ENCODE peak calls at places on chromosome 3, in four cellular contexts. O is hepatocyte, Z is left ventricle myocardium inferior, H is Caco-2. C is an unnamed sample. For H3K9me3, the result is how much of the 10 kb centered on the place peaks cover.

GRCh38 chr3:195071011-195071728 is 199.8 kb downstream of the XXYLT1 start:
- DNase-seq in O (no peak), Z (no peak), H (no peak), C (no peak)

GRCh38 chr3:70775257-70775656 is 462.8 kb upstream of the MDFIC2 start:
- DNase-seq in O (no peak), Z (no peak), H (no peak), C (no peak)

GRCh38 chr3:104805042-104805441 is 561.7 kb upstream of the ALCAM start:
- DNase-seq in O (no peak), Z (no peak), H (no peak), C (no peak)

GRCh38 chr3:66253790-66254620 is 33.2 kb downstream of the SLC25A26 start:
- DNase-seq in O (peak), Z (no peak), H (peak), C (peak)

GRCh38 chr3:43582876-43583275 is 38.9 kb downstream of the ANO10 start:
- DNase-seq in O (no peak), Z (no peak), H (no peak), C (no peak)

GRCh38 chr3:15974647-15975046 is 176.9 kb upstream of the ANKRD28 start:
- DNase-seq in O (no peak), Z (no peak), H (peak), C (no peak)

GRCh38 chr3:124248471-124249028 is 256.6 kb upstream of the ROPN1 start:
- DNase-seq in O (peak), Z (peak), H (no peak), C (peak)

GRCh38 chr3:69182588-69183299 is 60.3 kb upstream of the LMOD3 start:
- DNase-seq in O (no peak), Z (no peak), H (no peak), C (peak)

GRCh38 chr3:148943531-148944200 is 47.7 kb upstream of the GYG1 start:
- DNase-seq in O (peak), Z (no peak), H (peak), C (peak)

GRCh38 chr3:43758826-43759225 is 68.1 kb downstream of the ABHD5 start:
- DNase-seq in O (no peak), Z (no peak), H (no peak), C (no peak)

GRCh38 chr3:50245251-50245745 is 9.3 kb downstream of the GNAI2 start:
- DNase-seq in O (no peak), Z (no peak), H (no peak), C (no peak)

GRCh38 chr3:50242371-50242770 is 6.4 kb downstream of the GNAI2 start:
- DNase-seq in O (no peak), Z (no peak), H (no peak), C (no peak)

GRCh38 chr3:50242778-50243551 is 7.0 kb downstream of the GNAI2 start:
- DNase-seq in O (no peak), Z (peak), H (no peak), C (no peak)

GRCh38 chr3:50241163-50241562 is 5.2 kb downstream of the GNAI2 start:
- DNase-seq in O (peak), Z (no peak), H (no peak), C (no peak)

GRCh38 chr3:50243552-50243895 is 7.5 kb downstream of the GNAI2 start:
- DNase-seq in O (no peak), Z (no peak), H (no peak), C (no peak)
- H3K4me3 ChIP-seq in O (no peak), Z (peak), H (no peak), C (no peak)

GRCh38 chr3:138549578-138549977 is 44.5 kb downstream of the CEP70 start:
- DNase-seq in O (no peak), Z (no peak), H (no peak), C (no peak)
- H3K9me3 ChIP-seq in O (under half), Z (under half), H (under half), C (under half)

GRCh38 chr3:34837848-34838741 is 801.2 kb upstream of the ARPP21 start:
- DNase-seq in O (peak), Z (no peak), H (no peak), C (no peak)

GRCh38 chr3:34828847-34829246 is 810.5 kb upstream of the ARPP21 start:
- DNase-seq in O (no peak), Z (no peak), H (no peak), C (no peak)

DNA sequence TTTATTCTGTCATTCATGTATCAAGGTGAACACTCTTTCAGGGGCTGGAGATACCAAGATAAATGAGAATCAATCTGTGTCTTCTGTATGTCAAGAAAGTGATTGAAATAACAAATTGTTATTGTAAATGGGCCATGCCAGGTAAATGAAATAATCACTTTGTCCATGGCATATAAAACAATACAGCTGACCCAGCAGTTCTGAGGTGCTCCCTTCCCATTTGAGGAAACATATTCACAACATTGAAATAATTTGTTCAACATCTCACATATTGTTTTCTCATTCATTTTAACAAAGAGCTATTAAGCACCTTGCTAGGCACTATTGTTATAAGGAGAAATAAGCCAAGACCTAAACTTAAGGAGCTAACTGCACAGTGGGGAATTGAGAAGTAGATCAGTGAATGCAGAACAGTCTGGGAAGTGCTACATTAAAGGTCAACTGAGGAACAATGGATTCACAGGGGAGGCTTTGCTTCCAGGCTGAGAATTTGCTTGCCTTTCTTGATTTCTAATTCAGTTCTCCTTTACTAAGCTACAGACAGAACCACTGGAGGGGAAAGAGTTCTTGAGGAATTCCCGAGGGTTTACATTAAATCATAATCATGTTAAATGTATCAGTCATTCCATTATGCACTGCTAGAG is 806.3 kb upstream of the ARPP21 start:
- DNase-seq in O (no peak), Z (no peak), H (no peak), C (no peak)
- H3K4me3 ChIP-seq in O (no peak), Z (no peak), H (no peak), C (no peak)

DNA sequence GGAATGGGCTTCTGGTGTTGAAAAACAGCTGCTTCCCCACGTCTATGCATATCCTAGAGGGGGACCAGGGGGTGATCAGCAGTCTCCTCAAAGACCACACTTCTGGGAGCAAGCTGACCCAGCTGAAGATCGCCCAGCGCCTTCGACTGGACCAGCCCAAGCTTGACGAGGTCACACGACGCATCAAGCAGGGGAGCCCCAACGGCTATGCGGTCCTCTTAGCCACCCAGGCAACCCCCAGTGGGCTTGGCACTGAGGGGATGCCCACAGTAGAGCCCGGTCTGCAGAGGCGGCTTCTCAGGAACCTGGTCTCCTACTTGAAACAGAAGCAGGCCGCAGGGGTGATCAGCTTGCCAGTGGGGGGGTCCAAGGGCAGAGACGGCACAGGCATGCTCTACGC is 2.5 kb downstream of the RBM15B start:
- DNase-seq in O (no peak), Z (no peak), H (no peak), C (no peak)
- H3K9me3 ChIP-seq in O (under half), Z (under half), H (under half), C (under half)

GRCh38 chr3:44883213-44883955 is 9.0 kb downstream of the TGM4 start:
- DNase-seq in O (no peak), Z (no peak), H (no peak), C (no peak)
- H3K4me3 ChIP-seq in O (no peak), Z (no peak), H (no peak), C (no peak)

GRCh38 chr3:8485943-8486342 is 15.7 kb upstream of the LMCD1 start:
- DNase-seq in O (no peak), Z (no peak), H (no peak), C (no peak)
- H3K9me3 ChIP-seq in O (under half), Z (under half), H (under half), C (under half)

GRCh38 chr3:120908803-120909601 is 997 bp downstream of the STXBP5L start:
- DNase-seq in O (no peak), Z (no peak), H (no peak), C (no peak)

GRCh38 chr3:120908030-120908802 is at the start of gene STXBP5L:
- DNase-seq in O (peak), Z (peak), H (peak), C (peak)

GRCh38 chr3:120907659-120908029 is 361 bp upstream of the STXBP5L start:
- DNase-seq in O (no peak), Z (no peak), H (no peak), C (no peak)

GRCh38 chr3:120909602-120909878 is 1.5 kb downstream of the STXBP5L start:
- DNase-seq in O (no peak), Z (no peak), H (no peak), C (no peak)
- H3K4me3 ChIP-seq in O (peak), Z (no peak), H (no peak), C (no peak)

GRCh38 chr3:1962531-1963090 is 136.1 kb upstream of the CNTN4 start:
- DNase-seq in O (no peak), Z (no peak), H (no peak), C (no peak)
- H3K9me3 ChIP-seq in O (under half), Z (under half), H (under half), C (under half)

GRCh38 chr3:150074697-150075416 is 104.2 kb upstream of the PFN2 start:
- DNase-seq in O (no peak), Z (no peak), H (no peak), C (no peak)
- H3K4me3 ChIP-seq in O (no peak), Z (no peak), H (no peak), C (peak)

GRCh38 chr3:45778761-45779201 is 17.6 kb downstream of the SLC6A20 start:
- DNase-seq in O (no peak), Z (no peak), H (no peak), C (peak)

GRCh38 chr3:45776611-45777010 is 19.7 kb downstream of the SLC6A20 start:
- DNase-seq in O (no peak), Z (no peak), H (no peak), C (no peak)

GRCh38 chr3:45776291-45776576 is 20.1 kb downstream of the SLC6A20 start:
- DNase-seq in O (no peak), Z (no peak), H (no peak), C (peak)

GRCh38 chr3:45777111-45777752 is 19.1 kb downstream of the SLC6A20 start:
- DNase-seq in O (no peak), Z (no peak), H (no peak), C (no peak)

GRCh38 chr3:45777753-45778386 is 18.5 kb downstream of the SLC6A20 start:
- DNase-seq in O (no peak), Z (no peak), H (no peak), C (no peak)
- H3K9me3 ChIP-seq in O (under half), Z (under half), H (under half), C (under half)

C was measured in small intestine.